ENCODE peak calls at places on chromosomes 11 and 22, in four cellular contexts. One of them, this sample, is unnamed.
A peak's percentile ranks its signal among the peaks of the same experiment; 100 is the strongest.

GRCh38 chr22:38761202-38762162 is 5.7 kb upstream of the SUN2 start:
- DNase-seq in cardiac fibroblast: no peak
- DNase-seq in fibroblast of pulmonary artery: no peak
- DNase-seq in body of pancreas: no peak
- DNase-seq in this sample: no peak

GRCh38 chr22:31084811-31085492 is 3.8 kb downstream of the SMTN start:
- DNase-seq in cardiac fibroblast: peak; percentile 91
- DNase-seq in fibroblast of pulmonary artery: peak; percentile 84
- DNase-seq in body of pancreas: peak; percentile 86
- DNase-seq in this sample: peak; percentile 87

GRCh38 chr11:123590296-123590912 is 64.0 kb downstream of the SCN3B start:
- DNase-seq in cardiac fibroblast: peak; percentile 59
- DNase-seq in fibroblast of pulmonary artery: peak; percentile 65
- DNase-seq in body of pancreas: peak; percentile 65
- DNase-seq in this sample: peak; percentile 74

GRCh38 chr11:1502168-1502955 is 15.8 kb upstream of the MOB2 start:
- DNase-seq in cardiac fibroblast: no peak
- DNase-seq in fibroblast of pulmonary artery: no peak
- DNase-seq in body of pancreas: no peak
- DNase-seq in this sample: no peak

GRCh38 chr11:17649261-17649660 is 70.1 kb upstream of the MYOD1 start:
- DNase-seq in cardiac fibroblast: no peak
- DNase-seq in fibroblast of pulmonary artery: no peak
- DNase-seq in body of pancreas: no peak
- DNase-seq in this sample: no peak

GRCh38 chr11:116976941-116977570 is 121.2 kb downstream of the SIK3 start:
- DNase-seq in cardiac fibroblast: peak; percentile 57
- DNase-seq in fibroblast of pulmonary artery: peak; percentile 44
- DNase-seq in body of pancreas: no peak
- DNase-seq in this sample: peak; percentile 59

GRCh38 chr11:27694992-27695391 is 5.3 kb downstream of the BDNF start:
- DNase-seq in cardiac fibroblast: peak; percentile 64
- DNase-seq in fibroblast of pulmonary artery: peak; percentile 68
- DNase-seq in body of pancreas: no peak
- DNase-seq in this sample: peak; percentile 55

GRCh38 chr11:27926981-27927481 is 180.9 kb downstream of the KIF18A start:
- DNase-seq in cardiac fibroblast: peak; percentile 61
- DNase-seq in fibroblast of pulmonary artery: peak; percentile 60
- DNase-seq in body of pancreas: no peak
- DNase-seq in this sample: peak; percentile 95

GRCh38 chr11:46435679-46436078 is 44.1 kb upstream of the CHRM4 start:
- DNase-seq in cardiac fibroblast: no peak
- DNase-seq in fibroblast of pulmonary artery: no peak
- DNase-seq in body of pancreas: no peak
- DNase-seq in this sample: no peak

GRCh38 chr11:117595440-117595839 is 201.6 kb downstream of the DSCAML1 start:
- DNase-seq in cardiac fibroblast: no peak
- DNase-seq in fibroblast of pulmonary artery: no peak
- DNase-seq in body of pancreas: no peak
- DNase-seq in this sample: no peak

GRCh38 chr11:60130496-60130895 is 42.0 kb downstream of the MS4A2 start:
- DNase-seq in cardiac fibroblast: peak; percentile 0
- DNase-seq in fibroblast of pulmonary artery: peak; percentile 3
- DNase-seq in body of pancreas: peak; percentile 65
- DNase-seq in this sample: no peak

GRCh38 chr22:47283616-47284270 is 521.3 kb downstream of the TBC1D22A start:
- DNase-seq in cardiac fibroblast: no peak
- DNase-seq in fibroblast of pulmonary artery: no peak
- DNase-seq in body of pancreas: no peak
- DNase-seq in this sample: no peak

GRCh38 chr11:47566166-47566546 is 757 bp downstream of the PTPMT1 start:
- DNase-seq in cardiac fibroblast: no peak
- DNase-seq in fibroblast of pulmonary artery: no peak
- DNase-seq in body of pancreas: no peak
- DNase-seq in this sample: no peak

GRCh38 chr11:61531033-61531432 is 22.5 kb downstream of the LRRC10B start:
- DNase-seq in cardiac fibroblast: no peak
- DNase-seq in fibroblast of pulmonary artery: no peak
- DNase-seq in body of pancreas: no peak
- DNase-seq in this sample: no peak

DNA sequence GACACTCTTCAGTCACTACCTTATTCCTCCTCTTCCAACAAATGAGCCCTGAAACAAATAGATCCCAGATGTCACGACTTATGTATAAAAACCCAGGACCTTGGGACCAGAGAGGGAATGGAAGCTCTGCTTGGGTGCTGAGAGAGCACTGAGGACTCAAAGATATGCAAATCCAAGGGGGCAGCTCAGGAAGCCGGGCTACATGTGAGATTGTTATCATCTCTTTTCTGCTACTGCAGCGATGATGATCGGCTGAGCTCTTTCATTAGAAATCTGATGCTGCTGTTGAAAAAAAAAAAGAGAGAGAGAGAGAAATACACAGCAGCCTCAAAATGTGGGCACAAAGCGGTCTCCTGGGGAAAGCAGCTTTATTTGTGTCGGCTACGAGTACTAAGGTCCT is 120.3 kb downstream of the TRIM29 start:
- DNase-seq in cardiac fibroblast: no peak
- DNase-seq in fibroblast of pulmonary artery: no peak
- DNase-seq in body of pancreas: no peak
- DNase-seq in this sample: no peak
- H3K4me3 ChIP-seq in cardiac fibroblast: no peak overlapping the region
- H3K4me3 ChIP-seq in fibroblast of pulmonary artery: no peak overlapping the region
- H3K4me3 ChIP-seq in body of pancreas: no peak overlapping the region
- H3K4me3 ChIP-seq in this sample: no peak overlapping the region

GRCh38 chr11:32893091-32893946 is 708 bp downstream of the QSER1 start:
- DNase-seq in cardiac fibroblast: peak; percentile 46
- DNase-seq in fibroblast of pulmonary artery: peak; percentile 32
- DNase-seq in body of pancreas: peak; percentile 67
- DNase-seq in this sample: peak; percentile 29
- TF ChIP-seq CTCF in cardiac fibroblast: peak; percentile 37
- TF ChIP-seq CTCF in fibroblast of pulmonary artery: no peak
- TF ChIP-seq CTCF in body of pancreas: peak; percentile 35
- TF ChIP-seq CTCF in this sample: peak; percentile 36

DNA sequence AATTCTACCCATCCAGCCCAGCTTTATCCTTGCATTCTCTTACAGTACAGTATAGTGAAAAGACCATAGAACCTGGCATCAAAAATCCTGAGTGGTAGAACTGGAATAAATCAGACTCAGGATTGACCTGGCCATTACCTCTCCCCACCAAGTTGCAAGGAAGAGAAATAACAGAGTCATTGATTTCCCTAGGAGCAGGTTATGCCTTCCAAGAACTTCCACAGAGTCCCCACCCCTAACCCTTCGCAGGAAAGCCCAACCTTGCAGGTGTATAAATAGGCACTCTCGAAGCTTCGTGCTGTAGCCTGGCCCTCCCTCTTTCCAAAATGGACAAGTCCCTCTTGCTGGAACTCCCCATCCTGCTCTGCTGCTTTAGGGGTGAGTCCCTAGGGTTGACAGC is at the start of gene PATE1:
- DNase-seq in cardiac fibroblast: no peak
- DNase-seq in fibroblast of pulmonary artery: no peak
- DNase-seq in body of pancreas: no peak
- DNase-seq in this sample: no peak
- H3K4me3 ChIP-seq in cardiac fibroblast: no peak within 1 kb of the TSS
- H3K4me3 ChIP-seq in fibroblast of pulmonary artery: no peak within 1 kb of the TSS
- H3K4me3 ChIP-seq in body of pancreas: no peak within 1 kb of the TSS
- H3K4me3 ChIP-seq in this sample: no peak within 1 kb of the TSS

GRCh38 chr11:15195454-15196200 is 80.9 kb downstream of the INSC start:
- DNase-seq in cardiac fibroblast: no peak
- DNase-seq in fibroblast of pulmonary artery: no peak
- DNase-seq in body of pancreas: peak; percentile 75
- DNase-seq in this sample: no peak
- TF ChIP-seq CTCF in cardiac fibroblast: no peak
- TF ChIP-seq CTCF in fibroblast of pulmonary artery: no peak
- TF ChIP-seq CTCF in body of pancreas: no peak
- TF ChIP-seq CTCF in this sample: no peak

DNA sequence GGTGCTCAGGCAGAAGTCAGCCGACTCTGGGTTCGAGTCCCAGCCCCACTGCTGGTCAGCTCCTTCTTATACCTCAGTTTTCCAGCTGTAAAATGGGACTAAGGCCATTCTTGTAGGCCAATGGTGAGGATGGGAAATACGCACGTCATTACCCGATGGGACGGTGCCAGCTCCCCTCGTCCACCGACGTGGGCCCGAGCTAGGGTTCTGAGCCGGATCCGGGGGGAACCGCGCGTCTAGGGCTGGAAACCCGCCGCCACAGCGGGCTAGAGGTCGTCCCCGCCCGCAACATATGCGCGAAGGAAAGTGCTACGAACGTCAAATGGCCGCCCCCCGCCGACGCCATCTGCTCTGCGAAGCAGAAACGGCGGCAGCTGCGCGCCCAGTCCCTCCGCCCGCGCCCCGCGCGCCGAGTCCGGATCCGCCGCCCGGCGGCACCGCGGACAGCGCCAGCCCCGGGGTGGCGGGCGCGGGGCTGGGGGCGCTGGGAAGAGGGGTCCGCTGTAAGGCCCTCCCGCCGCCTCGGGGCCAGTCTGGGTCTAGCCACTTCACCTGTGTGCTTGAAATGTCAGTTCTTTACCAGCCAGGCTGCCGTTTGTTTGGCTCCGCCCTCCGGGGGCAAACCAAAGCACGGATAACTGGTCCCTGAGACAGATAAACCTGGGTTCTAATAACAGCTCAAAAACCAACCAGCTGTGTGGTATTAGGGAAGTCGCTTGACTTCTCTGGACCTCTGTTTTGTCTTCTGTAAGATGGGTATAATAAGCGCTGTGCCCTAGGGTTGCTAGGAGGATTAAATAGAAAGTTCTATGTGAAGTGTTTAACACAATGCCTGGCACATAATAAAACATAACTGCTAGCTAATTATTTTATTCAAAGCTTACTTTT is 103.5 kb upstream of the RCN1 start:
- DNase-seq in cardiac fibroblast: no peak
- DNase-seq in fibroblast of pulmonary artery: no peak
- DNase-seq in body of pancreas: no peak
- DNase-seq in this sample: no peak
- H3K4me3 ChIP-seq in cardiac fibroblast: no peak overlapping the region
- H3K4me3 ChIP-seq in fibroblast of pulmonary artery: no peak overlapping the region
- H3K4me3 ChIP-seq in body of pancreas: no peak overlapping the region
- H3K4me3 ChIP-seq in this sample: peak overlapping the region; percentile 26

DNA sequence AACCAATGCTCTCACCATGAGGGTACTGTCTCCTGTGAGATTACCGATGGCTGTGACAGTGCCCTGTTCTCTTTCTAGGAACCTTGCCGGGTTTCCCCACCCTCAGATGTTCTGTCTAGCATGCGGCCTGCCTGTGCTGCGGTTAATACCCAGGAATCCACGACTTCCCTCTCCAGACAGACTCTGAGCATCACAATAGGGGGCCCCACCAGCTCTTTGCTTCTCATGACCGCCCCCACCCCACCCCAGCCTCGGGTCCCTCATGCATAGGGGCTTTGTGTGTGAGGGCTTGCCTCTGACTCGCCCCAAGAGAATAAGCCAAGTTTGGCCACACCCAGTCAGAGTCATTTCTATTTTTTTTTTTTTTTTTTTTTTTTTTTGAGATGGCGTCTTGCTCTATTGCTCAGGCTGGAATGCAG is 10.3 kb downstream of the PARVG start:
- DNase-seq in cardiac fibroblast: no peak
- DNase-seq in fibroblast of pulmonary artery: no peak
- DNase-seq in body of pancreas: no peak
- DNase-seq in this sample: peak; percentile 24
- TF ChIP-seq CTCF in cardiac fibroblast: no peak
- TF ChIP-seq CTCF in fibroblast of pulmonary artery: no peak
- TF ChIP-seq CTCF in body of pancreas: no peak
- TF ChIP-seq CTCF in this sample: no peak

GRCh38 chr11:105693075-105693474 is 83.2 kb downstream of the GRIA4 start:
- DNase-seq in cardiac fibroblast: peak; percentile 1
- DNase-seq in fibroblast of pulmonary artery: peak; percentile 1
- DNase-seq in body of pancreas: no peak
- DNase-seq in this sample: no peak

GRCh38 chr11:105689636-105690035 is 79.8 kb downstream of the GRIA4 start:
- DNase-seq in cardiac fibroblast: no peak
- DNase-seq in fibroblast of pulmonary artery: no peak
- DNase-seq in body of pancreas: no peak
- DNase-seq in this sample: no peak
- H3K4me3 ChIP-seq in cardiac fibroblast: no peak overlapping the region
- H3K4me3 ChIP-seq in fibroblast of pulmonary artery: no peak overlapping the region
- H3K4me3 ChIP-seq in body of pancreas: no peak overlapping the region
- H3K4me3 ChIP-seq in this sample: no peak overlapping the region

GRCh38 chr11:43511959-43512358 is 153.2 kb downstream of the TTC17 start:
- DNase-seq in cardiac fibroblast: no peak
- DNase-seq in fibroblast of pulmonary artery: no peak
- DNase-seq in body of pancreas: no peak
- DNase-seq in this sample: no peak

GRCh38 chr11:43518407-43519165 is 159.9 kb downstream of the TTC17 start:
- DNase-seq in cardiac fibroblast: no peak
- DNase-seq in fibroblast of pulmonary artery: no peak
- DNase-seq in body of pancreas: no peak
- DNase-seq in this sample: peak; percentile 26

GRCh38 chr11:43516316-43516820 is 157.6 kb downstream of the TTC17 start:
- DNase-seq in cardiac fibroblast: no peak
- DNase-seq in fibroblast of pulmonary artery: no peak
- DNase-seq in body of pancreas: no peak
- DNase-seq in this sample: no peak

GRCh38 chr11:43517518-43517917 is 158.8 kb downstream of the TTC17 start:
- DNase-seq in cardiac fibroblast: no peak
- DNase-seq in fibroblast of pulmonary artery: no peak
- DNase-seq in body of pancreas: no peak
- DNase-seq in this sample: peak; percentile 8

DNA sequence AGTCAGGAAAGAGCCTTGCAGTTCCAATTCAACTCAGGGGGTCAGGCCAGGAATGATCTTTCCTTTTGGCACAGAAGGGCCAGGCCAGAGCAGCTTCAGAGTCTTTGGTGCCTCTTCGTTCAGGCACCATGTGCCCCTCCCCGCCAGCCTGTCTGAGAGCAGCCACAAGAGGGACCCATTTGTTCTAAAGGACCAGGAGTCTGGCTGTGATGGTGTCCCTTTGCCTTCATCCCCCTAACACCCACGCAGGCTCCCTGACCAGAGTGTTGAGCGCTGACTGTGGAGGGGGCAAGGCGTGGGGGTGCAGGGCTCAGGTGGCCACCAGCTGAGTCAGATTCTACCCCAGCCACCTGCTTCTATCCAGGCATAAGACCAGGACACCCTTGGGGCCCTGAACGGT is 156.4 kb downstream of the TTC17 start:
- DNase-seq in cardiac fibroblast: no peak
- DNase-seq in fibroblast of pulmonary artery: no peak
- DNase-seq in body of pancreas: no peak
- DNase-seq in this sample: no peak
- TF ChIP-seq CTCF in cardiac fibroblast: peak; percentile 26
- TF ChIP-seq CTCF in fibroblast of pulmonary artery: peak; percentile 9
- TF ChIP-seq CTCF in body of pancreas: no peak
- TF ChIP-seq CTCF in this sample: no peak